ENCODE peak calls at places on chromosome 16, in four cellular contexts. E, F, B and Y are unnamed samples.

GRCh38 chr16:15494231-15494630 is 59.8 kb downstream of the BMERB1 start:
- DNase-seq in E (no peak), F (no peak), B (no peak), Y (no peak)

GRCh38 chr16:87052506-87052905 is 264.7 kb downstream of the C16orf95 start:
- DNase-seq in E (no peak), F (no peak), B (no peak), Y (no peak)

GRCh38 chr16:533391-534088 is 6.0 kb downstream of the CAPN15 start:
- DNase-seq in E (no peak), F (no peak), B (no peak), Y (no peak)

GRCh38 chr16:49664221-49665215 is 191.4 kb downstream of the ZNF423 start:
- DNase-seq in E (no peak), F (no peak), B (peak), Y (peak)

GRCh38 chr16:66484453-66485213 is 57.5 kb downstream of the BEAN1 start:
- DNase-seq in E (no peak), F (no peak), B (no peak), Y (no peak)

GRCh38 chr16:75065149-75065807 is 51.3 kb downstream of the LDHD start:
- DNase-seq in E (no peak), F (peak), B (no peak), Y (no peak)

GRCh38 chr16:55035037-55035436 is 104.4 kb downstream of the IRX5 start:
- DNase-seq in E (no peak), F (peak), B (no peak), Y (peak)

GRCh38 chr16:73000020-73000906 is 47.7 kb downstream of the ZFHX3 start:
- DNase-seq in E (no peak), F (no peak), B (peak), Y (peak)

GRCh38 chr16:11621539-11621919 is 34.8 kb upstream of the LITAF start:
- DNase-seq in E (no peak), F (no peak), B (no peak), Y (no peak)

GRCh38 chr16:72236866-72237265 is 64.9 kb upstream of the PMFBP1 start:
- DNase-seq in E (no peak), F (no peak), B (no peak), Y (no peak)

GRCh38 chr16:22132801-22133200 is 29.5 kb upstream of the SDR42E2 start:
- DNase-seq in E (no peak), F (no peak), B (no peak), Y (no peak)

GRCh38 chr16:12796498-12796897 is 7.2 kb downstream of the CPPED1 start:
- DNase-seq in E (no peak), F (no peak), B (no peak), Y (no peak)

GRCh38 chr16:48745541-48745940 is 135.6 kb upstream of the N4BP1 start:
- DNase-seq in E (no peak), F (no peak), B (no peak), Y (no peak)

GRCh38 chr16:90046971-90047713 is 27.9 kb upstream of the DBNDD1 start:
- DNase-seq in E (no peak), F (no peak), B (peak), Y (peak)